ENCODE peak calls at places on chromosome 18, in nine cellular contexts. O is HCT116, T is keratinocyte, G is endodermal cell, F is IMR-90, V is PC-3, E is neuronal stem cell, Z is GM23248, X is fibroblast of lung. J is an unnamed sample. For H3K4me1, the result is how much of the 10 kb centered on the place peaks cover.

GRCh38 chr18:74204543-74205152 is 56.3 kb downstream of the TIMM21 start:
- DNase-seq in O (no peak), T (no peak), G (no peak), F (peak), V (no peak), E (no peak), Z (peak), X (no peak), J (no peak)

GRCh38 chr18:22113144-22113813 is 56.1 kb upstream of the GATA6 start:
- DNase-seq in O (no peak), T (no peak), G (no peak), F (no peak), V (no peak), E (no peak), Z (no peak), X (no peak), J (peak)

GRCh38 chr18:304887-305529 is 37.2 kb upstream of the THOC1 start:
- DNase-seq in O (no peak), T (no peak), G (peak), F (no peak), V (peak), E (no peak), Z (peak), X (no peak), J (no peak)

GRCh38 chr18:73901589-73901988 is 246.0 kb downstream of the FBXO15 start:
- DNase-seq in O (no peak), T (no peak), G (no peak), F (no peak), V (no peak), E (no peak), Z (no peak), X (no peak), J (no peak)

GRCh38 chr18:73355076-73355475 is 487.3 kb upstream of the NETO1 start:
- DNase-seq in O (no peak), T (no peak), G (no peak), F (peak), V (peak), E (no peak), Z (peak), X (no peak), J (no peak)

GRCh38 chr18:48733854-48734253 is 195.0 kb downstream of the CTIF start:
- DNase-seq in O (no peak), T (no peak), G (no peak), F (no peak), V (no peak), E (no peak), Z (no peak), X (no peak), J (no peak)

GRCh38 chr18:75249672-75250470 is 39.3 kb downstream of the TSHZ1 start:
- DNase-seq in O (no peak), T (no peak), G (no peak), F (no peak), V (no peak), E (no peak), Z (no peak), X (no peak), J (no peak)

GRCh38 chr18:21911551-21911950 is 171.0 kb downstream of the MIB1 start:
- DNase-seq in O (no peak), T (no peak), G (no peak), F (no peak), V (no peak), E (no peak), Z (no peak), X (no peak), J (no peak)

GRCh38 chr18:31233550-31234306 is 71.1 kb upstream of the DSC1 start:
- DNase-seq in O (no peak), T (no peak), G (no peak), F (no peak), V (no peak), E (no peak), Z (no peak), X (no peak), J (peak)

GRCh38 chr18:9824474-9824832 is 61.3 kb upstream of the TXNDC2 start:
- DNase-seq in O (no peak), T (no peak), G (peak), F (peak), V (no peak), E (no peak), Z (peak), X (peak), J (peak)

GRCh38 chr18:6682437-6683111 is 46.9 kb upstream of the ARHGAP28 start:
- DNase-seq in O (no peak), T (no peak), G (no peak), F (peak), V (no peak), E (no peak), Z (no peak), X (peak), J (no peak)

GRCh38 chr18:51610481-51610880 is 413.0 kb upstream of the MEX3C start:
- DNase-seq in O (no peak), T (no peak), G (peak), F (no peak), V (no peak), E (no peak), Z (no peak), X (no peak), J (no peak)

GRCh38 chr18:50628543-50628905 is 68.6 kb downstream of the MAPK4 start:
- DNase-seq in O (no peak), T (no peak), G (no peak), F (no peak), V (no peak), E (no peak), Z (no peak), X (no peak), J (no peak)

GRCh38 chr18:64337673-64338072 is 188.8 kb upstream of the LINC00305 start:
- DNase-seq in O (no peak), T (no peak), G (no peak), F (no peak), V (no peak), E (no peak), Z (no peak), X (no peak), J (no peak)

GRCh38 chr18:1261054-1261453 is 356.4 kb downstream of the ADCYAP1 start:
- DNase-seq in O (no peak), T (no peak), G (no peak), F (no peak), V (no peak), E (no peak), Z (no peak), X (no peak), J (no peak)

GRCh38 chr18:23135679-23136325 is 517 bp downstream of the CABLES1 start:
- DNase-seq in O (no peak), T (no peak), G (peak), F (no peak), V (peak), E (peak), Z (peak), X (no peak), J (peak)

GRCh38 chr18:64639536-64639935 is 490.6 kb upstream of the LINC00305 start:
- DNase-seq in O (no peak), T (no peak), G (no peak), F (no peak), V (peak), E (no peak), Z (no peak), X (no peak), J (no peak)

GRCh38 chr18:70371908-70372307 is 83.1 kb downstream of the SOCS6 start:
- DNase-seq in O (no peak), T (no peak), G (no peak), F (no peak), V (no peak), E (no peak), Z (peak), X (no peak), J (no peak)

GRCh38 chr18:23191952-23192662 is 56.8 kb downstream of the CABLES1 start:
- DNase-seq in O (no peak), T (no peak), G (peak), F (peak), V (peak), E (no peak), Z (peak), X (peak), J (peak)

GRCh38 chr18:22136395-22136794 is 33.0 kb upstream of the GATA6 start:
- DNase-seq in O (no peak), T (no peak), G (no peak), F (peak), V (peak), E (no peak), Z (peak), X (peak), J (peak)

GRCh38 chr18:62183578-62184195 is 3.2 kb downstream of the PIGN start:
- DNase-seq in O (peak), T (no peak), G (peak), F (peak), V (peak), E (peak), Z (peak), X (peak), J (peak)

GRCh38 chr18:14106906-14107305 is 25.3 kb downstream of the ZNF519 start:
- DNase-seq in O (no peak), T (no peak), G (no peak), F (no peak), V (no peak), E (no peak), Z (no peak), X (no peak), J (no peak)

DNA sequence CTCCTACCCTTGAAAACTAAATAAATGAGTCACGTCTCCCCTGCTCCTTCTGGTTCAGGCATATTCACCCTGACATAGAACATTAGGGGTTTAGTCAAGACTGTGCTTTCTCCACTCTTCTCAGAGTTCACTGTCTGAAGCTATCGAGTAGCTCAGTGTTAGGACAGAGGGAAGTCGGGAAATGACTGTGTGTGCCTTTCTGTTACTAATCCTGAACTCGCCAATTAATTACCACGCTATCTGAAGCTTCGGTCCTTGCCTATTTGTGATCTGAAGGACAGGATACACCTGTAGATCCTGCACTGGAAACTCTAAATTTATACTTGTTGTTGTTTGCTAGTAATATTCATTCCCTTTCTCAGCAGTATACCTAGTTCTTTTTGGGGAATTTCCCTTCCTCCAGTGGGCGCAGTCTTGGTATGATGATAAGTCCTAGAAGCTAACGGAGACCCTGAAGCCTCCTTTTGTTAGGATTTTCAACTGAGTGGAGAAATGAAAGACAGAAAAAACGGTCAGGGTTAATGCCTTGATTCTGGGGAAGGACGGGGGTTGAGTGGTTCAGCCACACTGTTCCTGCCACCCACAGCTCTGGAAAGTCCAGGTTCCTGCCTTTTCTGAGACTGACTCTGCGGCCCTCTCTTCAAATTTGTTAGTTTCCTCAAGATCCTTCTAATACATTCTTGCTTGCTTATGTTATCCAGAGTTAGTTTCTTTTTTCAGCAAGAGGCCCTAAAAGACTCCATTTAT is 218.0 kb downstream of the DLGAP1 start:
- DNase-seq in O (no peak), T (no peak), G (peak), F (no peak), V (no peak), E (no peak), Z (no peak), X (no peak), J (no peak)
- H3K4me3 ChIP-seq in O (no peak), T (no peak), G (no peak), F (no peak), V (no peak), E (no peak), Z (no peak), X (no peak), J (no peak)

GRCh38 chr18:8730080-8730827 is 24.9 kb downstream of the MTCL1 start:
- DNase-seq in O (peak), T (no peak), G (no peak), F (peak), V (peak), E (no peak), Z (no peak), X (peak), J (peak)

GRCh38 chr18:8722946-8723477 is 17.7 kb downstream of the MTCL1 start:
- DNase-seq in O (no peak), T (no peak), G (no peak), F (no peak), V (no peak), E (no peak), Z (no peak), X (no peak), J (peak)

GRCh38 chr18:8726281-8726680 is 20.9 kb downstream of the MTCL1 start:
- DNase-seq in O (no peak), T (no peak), G (no peak), F (no peak), V (no peak), E (no peak), Z (no peak), X (no peak), J (no peak)

GRCh38 chr18:8724452-8724851 is 19.1 kb downstream of the MTCL1 start:
- DNase-seq in O (no peak), T (no peak), G (peak), F (no peak), V (no peak), E (no peak), Z (no peak), X (no peak), J (no peak)

GRCh38 chr18:8726963-8727730 is 21.8 kb downstream of the MTCL1 start:
- DNase-seq in O (no peak), T (no peak), G (no peak), F (no peak), V (no peak), E (no peak), Z (no peak), X (no peak), J (no peak)
- H3K4me1 ChIP-seq in O (under half), T (under half), G (under half), F (under half), V (under half), E (under half), Z (under half), X (under half), J (under half)

GRCh38 chr18:44342946-44343345 is 337.7 kb upstream of the SETBP1 start:
- DNase-seq in O (no peak), T (no peak), G (no peak), F (no peak), V (peak), E (no peak), Z (no peak), X (no peak), J (no peak)
- H3K9ac ChIP-seq in O (no peak), T (no peak), G (no peak), F (no peak), V (peak), E (no peak), Z (no peak), X (no peak), J (no peak)

GRCh38 chr18:37669991-37670534 is 104.5 kb upstream of the CELF4 start:
- DNase-seq in O (no peak), T (no peak), G (peak), F (no peak), V (no peak), E (no peak), Z (no peak), X (no peak), J (no peak)

GRCh38 chr18:37667836-37668235 is 102.2 kb upstream of the CELF4 start:
- DNase-seq in O (no peak), T (no peak), G (no peak), F (no peak), V (no peak), E (no peak), Z (no peak), X (no peak), J (no peak)

GRCh38 chr18:37665346-37665745 is 99.7 kb upstream of the CELF4 start:
- DNase-seq in O (no peak), T (no peak), G (no peak), F (no peak), V (no peak), E (no peak), Z (no peak), X (no peak), J (no peak)

GRCh38 chr18:37668971-37669747 is 103.6 kb upstream of the CELF4 start:
- DNase-seq in O (no peak), T (no peak), G (peak), F (no peak), V (no peak), E (peak), Z (no peak), X (no peak), J (no peak)

GRCh38 chr18:37666986-37667385 is 101.4 kb upstream of the CELF4 start:
- DNase-seq in O (no peak), T (no peak), G (no peak), F (no peak), V (no peak), E (no peak), Z (no peak), X (no peak), J (no peak)
- H3K4me3 ChIP-seq in O (no peak), T (no peak), G (no peak), F (no peak), V (no peak), E (no peak), Z (no peak), X (no peak), J (no peak)

GRCh38 chr18:47204908-47205522 is 28.9 kb upstream of the IER3IP1 start:
- DNase-seq in O (peak), T (no peak), G (peak), F (peak), V (peak), E (no peak), Z (peak), X (peak), J (peak)

GRCh38 chr18:47209166-47209565 is 33.0 kb upstream of the IER3IP1 start:
- DNase-seq in O (no peak), T (no peak), G (no peak), F (no peak), V (no peak), E (no peak), Z (peak), X (no peak), J (no peak)

GRCh38 chr18:47203626-47204464 is 27.7 kb upstream of the IER3IP1 start:
- DNase-seq in O (no peak), T (no peak), G (no peak), F (no peak), V (no peak), E (no peak), Z (no peak), X (no peak), J (no peak)

GRCh38 chr18:47206945-47207637 is 30.9 kb upstream of the IER3IP1 start:
- DNase-seq in O (no peak), T (no peak), G (no peak), F (no peak), V (no peak), E (no peak), Z (peak), X (no peak), J (no peak)
- H3K4me1 ChIP-seq in O (under half), T (under half), G (under half), F (under half), V (under half), E (under half), Z (under half), X (under half), J (under half)

GRCh38 chr18:63314062-63314790 is 5.3 kb downstream of the BCL2 start:
- DNase-seq in O (no peak), T (no peak), G (no peak), F (no peak), V (no peak), E (no peak), Z (no peak), X (no peak), J (no peak)
- H3K9ac ChIP-seq in O (no peak), T (no peak), G (no peak), F (no peak), V (no peak), E (no peak), Z (no peak), X (no peak), J (no peak)

GRCh38 chr18:46333371-46334199 is 229.4 kb downstream of the HAUS1 start:
- DNase-seq in O (peak), T (no peak), G (peak), F (no peak), V (peak), E (peak), Z (peak), X (peak), J (no peak)
- H3K4me3 ChIP-seq in O (peak), T (peak), G (peak), F (peak), V (peak), E (peak), Z (peak), X (no peak), J (peak)

GRCh38 chr18:54220406-54220805 is 4.1 kb downstream of the MBD2 start:
- DNase-seq in O (no peak), T (no peak), G (no peak), F (no peak), V (no peak), E (no peak), Z (no peak), X (no peak), J (no peak)

GRCh38 chr18:54224379-54225014 is at the start of gene MBD2:
- DNase-seq in O (peak), T (peak), G (peak), F (peak), V (peak), E (peak), Z (peak), X (peak), J (peak)

GRCh38 chr18:54223568-54224241 is 764 bp downstream of the MBD2 start:
- DNase-seq in O (peak), T (peak), G (peak), F (peak), V (peak), E (peak), Z (peak), X (peak), J (peak)

GRCh38 chr18:54218299-54218698 is 6.2 kb downstream of the MBD2 start:
- DNase-seq in O (no peak), T (no peak), G (no peak), F (no peak), V (no peak), E (no peak), Z (no peak), X (no peak), J (no peak)

GRCh38 chr18:54222922-54223567 is 1.4 kb downstream of the MBD2 start:
- DNase-seq in O (peak), T (no peak), G (no peak), F (no peak), V (no peak), E (no peak), Z (no peak), X (no peak), J (peak)
- H3K4me1 ChIP-seq in O (under half), T (under half), G (under half), F (under half), V (under half), E (under half), Z (under half), X (under half), J (under half)

DNA sequence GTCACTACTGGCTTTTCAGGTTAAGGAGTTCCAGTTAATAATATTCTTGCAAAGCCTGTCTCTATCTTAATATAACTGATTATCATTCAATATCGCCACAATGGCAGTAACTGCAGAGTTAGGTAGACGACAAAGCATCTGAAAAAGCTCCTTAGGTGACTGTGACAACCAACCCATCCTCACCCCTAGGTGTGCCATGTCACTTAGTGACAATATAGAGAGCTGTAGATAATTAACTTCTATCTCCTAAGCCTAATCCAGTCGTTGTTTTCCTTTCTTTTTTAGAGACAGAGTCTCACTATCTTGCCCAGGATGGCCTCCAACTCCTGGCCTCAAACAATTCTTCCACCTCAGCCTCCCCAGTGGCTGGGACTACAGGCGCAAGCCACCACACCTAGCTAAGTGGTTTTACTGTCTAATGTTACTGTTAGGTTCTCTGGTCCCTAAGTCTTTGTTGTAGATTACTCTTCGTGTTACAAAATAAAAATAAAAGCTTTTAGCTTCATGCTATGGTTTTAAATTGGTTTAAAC is 65.2 kb downstream of the SPIRE1 start:
- DNase-seq in O (no peak), T (no peak), G (no peak), F (no peak), V (no peak), E (no peak), Z (no peak), X (no peak), J (no peak)
- H3K9ac ChIP-seq in O (no peak), T (no peak), G (no peak), F (no peak), V (no peak), E (no peak), Z (no peak), X (no peak), J (no peak)

J was measured in colonic mucosa.